ENCODE peak calls at places on chromosomes 3 and 15, in seven cellular contexts. G is left cardiac atrium, H is colonic mucosa, F is GM10248, A is activated T-cell treated with anti-CD3 and anti-CD28 coated beads for 1 hour, Z is NCI-H82, D is bronchial epithelial cell. K is an unnamed sample.

GRCh38 chr3:181316481-181316880 is 326.9 kb upstream of the DNAJC19 start:
- DNase-seq in G (no peak), A (no peak), Z (no peak), F (no peak), D (peak; percentile 52), H (no peak), K (no peak)

GRCh38 chr3:45604596-45604995 is 10.0 kb downstream of the LIMD1 start:
- DNase-seq in D (peak; percentile 78), H (no peak), G (no peak), F (no peak), Z (no peak), A (no peak), K (no peak)

GRCh38 chr3:161409069-161409468 is 37.8 kb upstream of the SPTSSB start:
- DNase-seq in D (peak; percentile 70), F (no peak), A (peak; percentile 19), H (peak; percentile 36), Z (peak; percentile 52), G (no peak), K (peak; percentile 59)

GRCh38 chr3:12222765-12223485 is 64.2 kb upstream of the TIMP4 start:
- DNase-seq in H (no peak), A (no peak), G (no peak), F (no peak), D (peak; percentile 82), Z (no peak), K (no peak)

GRCh38 chr3:60610441-60611112 is 640.7 kb downstream of the FHIT start:
- DNase-seq in F (no peak), D (peak; percentile 28), G (peak; percentile 80), Z (peak; percentile 82), A (no peak), H (peak; percentile 49), K (no peak)

GRCh38 chr15:89492111-89492641 is 4.2 kb downstream of the RHCG start:
- DNase-seq in G (no peak), A (no peak), F (peak; percentile 44), D (no peak), H (no peak), Z (peak; percentile 79), K (no peak)

GRCh38 chr3:132326251-132326650 is 9.0 kb downstream of the ACP3 start:
- DNase-seq in G (no peak), Z (no peak), D (no peak), A (no peak), F (no peak), H (no peak), K (no peak)

GRCh38 chr15:91968610-91969009 is 115.1 kb downstream of the SLCO3A1 start:
- DNase-seq in A (no peak), Z (no peak), F (no peak), H (no peak), D (no peak), G (no peak), K (no peak)

GRCh38 chr15:98549741-98550140 is 98.6 kb upstream of the IGF1R start:
- DNase-seq in D (no peak), A (no peak), H (no peak), F (no peak), G (no peak), Z (no peak), K (no peak)

GRCh38 chr3:52483577-52484495 is 11.3 kb upstream of the STAB1 start:
- DNase-seq in H (no peak), F (no peak), A (no peak), D (peak; percentile 85), G (peak; percentile 26), Z (no peak), K (no peak)

GRCh38 chr3:192515661-192516040 is 211.7 kb downstream of the FGF12 start:
- DNase-seq in G (no peak), D (no peak), H (no peak), F (no peak), Z (no peak), A (no peak), K (no peak)

GRCh38 chr3:116815831-116816588 is 106.4 kb downstream of the TUSC7 start:
- DNase-seq in A (no peak), G (no peak), Z (peak; percentile 90), H (peak; percentile 28), F (no peak), D (peak; percentile 1), K (no peak)

GRCh38 chr3:186021673-186022362 is 84.0 kb upstream of the TRA2B start:
- DNase-seq in D (peak; percentile 50), H (no peak), A (no peak), Z (no peak), F (no peak), G (no peak), K (no peak)

GRCh38 chr3:97793415-97794019 is 28.3 kb upstream of the CRYBG3 start:
- DNase-seq in Z (peak; percentile 79), G (no peak), H (no peak), F (peak; percentile 18), A (no peak), D (peak; percentile 63), K (peak; percentile 62)

GRCh38 chr3:47244531-47245100 is 38.0 kb downstream of the KIF9 start:
- DNase-seq in D (no peak), G (no peak), F (no peak), H (no peak), A (no peak), Z (no peak), K (no peak)

GRCh38 chr3:29950232-29950631 is 656.2 kb upstream of the TGFBR2 start:
- DNase-seq in Z (no peak), G (no peak), A (no peak), H (no peak), F (no peak), D (no peak), K (no peak)

GRCh38 chr15:40244961-40245523 is 6.2 kb downstream of the PAK6 start:
- DNase-seq in A (no peak), F (no peak), Z (no peak), H (no peak), G (no peak), D (peak; percentile 85), K (no peak)

GRCh38 chr3:122560680-122561079 is 3.4 kb downstream of the PARP9 start:
- DNase-seq in A (peak; percentile 31), G (no peak), Z (peak; percentile 77), D (peak; percentile 72), F (peak; percentile 77), H (peak; percentile 63), K (peak; percentile 80)

GRCh38 chr3:71048948-71049347 is 534.6 kb downstream of the FOXP1 start:
- DNase-seq in D (no peak), G (peak; percentile 42), F (no peak), A (no peak), Z (no peak), H (peak; percentile 78), K (no peak)

GRCh38 chr3:138196023-138196422 is 8.9 kb downstream of the ARMC8 start:
- DNase-seq in H (no peak), G (no peak), A (no peak), D (peak; percentile 17), F (no peak), Z (no peak), K (no peak)

GRCh38 chr3:171565671-171566070 is 105.5 kb upstream of the TNIK start:
- DNase-seq in H (no peak), D (peak; percentile 54), G (no peak), A (no peak), F (no peak), Z (no peak), K (no peak)

GRCh38 chr3:45137656-45138181 is 8.5 kb downstream of the CDCP1 start:
- DNase-seq in A (no peak), H (no peak), G (no peak), F (no peak), Z (no peak), D (peak; percentile 60), K (no peak)

GRCh38 chr3:100523050-100523760 is 30.8 kb downstream of the TMEM45A start:
- DNase-seq in F (no peak), A (no peak), D (no peak), H (no peak), G (no peak), Z (no peak), K (no peak)

GRCh38 chr3:23894166-23895061 is 22.4 kb downstream of the NKIRAS1 start:
- DNase-seq in Z (no peak), D (no peak), A (no peak), H (no peak), F (no peak), G (no peak), K (no peak)

GRCh38 chr3:72171461-72171860 is 386.5 kb upstream of the PROK2 start:
- DNase-seq in H (no peak), F (no peak), G (peak; percentile 29), A (no peak), Z (no peak), D (no peak), K (no peak)

GRCh38 chr3:71478568-71478967 is 105.0 kb downstream of the FOXP1 start:
- DNase-seq in H (no peak), F (no peak), D (peak; percentile 65), Z (no peak), G (no peak), A (peak; percentile 42), K (peak; percentile 62)

GRCh38 chr15:49428392-49429095 is 5.5 kb downstream of the FGF7 start:
- DNase-seq in Z (no peak), G (peak; percentile 49), D (no peak), H (no peak), A (no peak), F (no peak), K (no peak)

GRCh38 chr3:193734737-193735366 is 141.8 kb downstream of the OPA1 start:
- DNase-seq in D (no peak), H (no peak), F (no peak), A (no peak), G (no peak), Z (no peak), K (no peak)

GRCh38 chr3:188084751-188085595 is 69.0 kb upstream of the LPP start:
- DNase-seq in A (no peak), H (no peak), D (no peak), F (no peak), Z (no peak), G (no peak), K (no peak)

GRCh38 chr3:111776844-111777483 is 82.1 kb upstream of the PHLDB2 start:
- DNase-seq in H (no peak), A (no peak), G (no peak), F (no peak), D (no peak), Z (peak; percentile 15), K (no peak)

GRCh38 chr3:10391391-10391790 is 70.5 kb upstream of the SEC13 start:
- DNase-seq in F (no peak), A (no peak), Z (no peak), H (no peak), D (no peak), G (no peak), K (no peak)

GRCh38 chr15:29570931-29571727 is 251.1 kb downstream of the TJP1 start:
- DNase-seq in D (no peak), G (peak; percentile 44), F (no peak), H (peak; percentile 47), Z (peak; percentile 33), A (no peak), K (no peak)

GRCh38 chr3:49618412-49618811 is 55.7 kb upstream of the APEH start:
- DNase-seq in F (no peak), Z (no peak), G (no peak), H (no peak), A (no peak), D (peak; percentile 23), K (no peak)

K was measured in naive thymus-derived CD8-positive, alpha-beta T cell.